ENCODE peak calls at places on chromosomes 7 and 10, in five cellular contexts. One of them, this sample, is unnamed.
A peak's percentile ranks its signal among the peaks of the same experiment; 100 is the strongest.

GRCh38 chr7:129499915-129500463 is 2.3 kb upstream of the SMKR1 start:
- DNase-seq in HepG2: no peak
- DNase-seq in GM12878: peak; percentile 26
- DNase-seq in K562: no peak
- DNase-seq in A549: no peak
- DNase-seq in this sample: no peak

GRCh38 chr10:46520941-46521340 is 35.5 kb downstream of the GPRIN2 start:
- DNase-seq in GM12878: no peak
- DNase-seq in HepG2: no peak
- DNase-seq in K562: no peak
- DNase-seq in A549: no peak
- DNase-seq in this sample: no peak

GRCh38 chr10:128631801-128632241 is 505.6 kb upstream of the MKI67 start:
- DNase-seq in HepG2: peak; percentile 21
- DNase-seq in GM12878: no peak
- DNase-seq in K562: no peak
- DNase-seq in A549: no peak
- DNase-seq in this sample: peak; percentile 30

GRCh38 chr7:8388257-8388625 is 45.2 kb upstream of the NXPH1 start:
- DNase-seq in GM12878: no peak
- DNase-seq in A549: no peak
- DNase-seq in HepG2: no peak
- DNase-seq in K562: no peak
- DNase-seq in this sample: no peak

GRCh38 chr7:47572939-47573757 is 8.8 kb downstream of the TNS3 start:
- DNase-seq in GM12878: no peak
- DNase-seq in A549: no peak
- DNase-seq in HepG2: peak; percentile 45
- DNase-seq in K562: no peak
- DNase-seq in this sample: no peak

GRCh38 chr7:124443762-124444161 is 321.8 kb downstream of the GPR37 start:
- DNase-seq in HepG2: no peak
- DNase-seq in K562: no peak
- DNase-seq in GM12878: no peak
- DNase-seq in A549: no peak
- DNase-seq in this sample: no peak

GRCh38 chr10:69961864-69962745 is 90.5 kb upstream of the MACROH2A2 start:
- DNase-seq in HepG2: no peak
- DNase-seq in GM12878: no peak
- DNase-seq in A549: no peak
- DNase-seq in K562: no peak
- DNase-seq in this sample: no peak

GRCh38 chr10:130799532-130799931 is 512.0 kb downstream of the TCERG1L start:
- DNase-seq in K562: no peak
- DNase-seq in GM12878: no peak
- DNase-seq in HepG2: no peak
- DNase-seq in A549: no peak
- DNase-seq in this sample: peak; percentile 81

GRCh38 chr7:83514977-83515376 is 134.0 kb downstream of the SEMA3E start:
- DNase-seq in HepG2: no peak
- DNase-seq in A549: no peak
- DNase-seq in K562: no peak
- DNase-seq in GM12878: no peak
- DNase-seq in this sample: no peak

GRCh38 chr7:114150704-114151103 is 231.9 kb upstream of the PPP1R3A start:
- DNase-seq in GM12878: no peak
- DNase-seq in HepG2: no peak
- DNase-seq in K562: no peak
- DNase-seq in A549: no peak
- DNase-seq in this sample: no peak

GRCh38 chr7:139937685-139938084 is 108.6 kb downstream of the TBXAS1 start:
- DNase-seq in K562: no peak
- DNase-seq in GM12878: no peak
- DNase-seq in A549: no peak
- DNase-seq in HepG2: no peak
- DNase-seq in this sample: peak; percentile 83

GRCh38 chr7:130270947-130271790 is 4.5 kb downstream of the CPA2 start:
- DNase-seq in HepG2: no peak
- DNase-seq in K562: peak; percentile 46
- DNase-seq in A549: no peak
- DNase-seq in GM12878: no peak
- DNase-seq in this sample: peak; percentile 19

GRCh38 chr7:75920431-75921161 is 5.6 kb downstream of the POR start:
- DNase-seq in GM12878: no peak
- DNase-seq in A549: no peak
- DNase-seq in K562: peak; percentile 46
- DNase-seq in HepG2: peak; percentile 99
- DNase-seq in this sample: no peak

GRCh38 chr7:79298145-79298760 is 155.2 kb downstream of the MAGI2 start:
- DNase-seq in GM12878: no peak
- DNase-seq in HepG2: peak; percentile 25
- DNase-seq in A549: peak; percentile 34
- DNase-seq in K562: no peak
- DNase-seq in this sample: peak; percentile 62

GRCh38 chr7:102426268-102427031 is 6.9 kb upstream of the ORAI2 start:
- DNase-seq in GM12878: peak; percentile 89
- DNase-seq in K562: no peak
- DNase-seq in A549: no peak
- DNase-seq in HepG2: no peak
- DNase-seq in this sample: no peak

GRCh38 chr10:19966751-19967150 is 150.5 kb downstream of the PLXDC2 start:
- DNase-seq in A549: no peak
- DNase-seq in GM12878: no peak
- DNase-seq in HepG2: no peak
- DNase-seq in K562: no peak
- DNase-seq in this sample: no peak

GRCh38 chr7:41882271-41882670 is 179.4 kb upstream of the INHBA start:
- DNase-seq in K562: no peak
- DNase-seq in A549: no peak
- DNase-seq in GM12878: no peak
- DNase-seq in HepG2: no peak
- DNase-seq in this sample: peak; percentile 54

GRCh38 chr7:39453743-39454355 is 112.4 kb upstream of the YAE1 start:
- DNase-seq in A549: peak; percentile 25
- DNase-seq in GM12878: peak; percentile 23
- DNase-seq in K562: peak; percentile 51
- DNase-seq in HepG2: peak; percentile 44
- DNase-seq in this sample: peak; percentile 79

GRCh38 chr10:91313761-91314520 is 93.5 kb downstream of the PCGF5 start:
- DNase-seq in A549: no peak
- DNase-seq in GM12878: no peak
- DNase-seq in HepG2: no peak
- DNase-seq in K562: no peak
- DNase-seq in this sample: no peak

GRCh38 chr7:102244601-102245000 is 42.1 kb upstream of the SH2B2 start:
- DNase-seq in GM12878: no peak
- DNase-seq in K562: no peak
- DNase-seq in HepG2: no peak
- DNase-seq in A549: no peak
- DNase-seq in this sample: no peak

GRCh38 chr7:136002802-136003201 is 25.6 kb upstream of the MTPN start:
- DNase-seq in A549: no peak
- DNase-seq in GM12878: no peak
- DNase-seq in K562: no peak
- DNase-seq in HepG2: no peak
- DNase-seq in this sample: no peak

GRCh38 chr7:63114371-63114985 is 884.2 kb upstream of the ZNF722 start:
- DNase-seq in HepG2: no peak
- DNase-seq in GM12878: no peak
- DNase-seq in A549: no peak
- DNase-seq in K562: no peak
- DNase-seq in this sample: no peak

GRCh38 chr10:43308986-43309385 is 42.1 kb upstream of the RASGEF1A start:
- DNase-seq in A549: no peak
- DNase-seq in HepG2: peak; percentile 4
- DNase-seq in K562: no peak
- DNase-seq in GM12878: no peak
- DNase-seq in this sample: no peak

GRCh38 chr7:123787227-123788007 is 38.6 kb upstream of the WASL start:
- DNase-seq in HepG2: no peak
- DNase-seq in K562: no peak
- DNase-seq in A549: no peak
- DNase-seq in GM12878: no peak
- DNase-seq in this sample: peak; percentile 17

GRCh38 chr7:50221028-50221427 is 83.5 kb upstream of the IKZF1 start:
- DNase-seq in K562: no peak
- DNase-seq in GM12878: no peak
- DNase-seq in HepG2: no peak
- DNase-seq in A549: no peak
- DNase-seq in this sample: peak; percentile 87

GRCh38 chr7:150408393-150409299 is 29.5 kb downstream of the ZNF775 start:
- DNase-seq in HepG2: no peak
- DNase-seq in GM12878: no peak
- DNase-seq in K562: no peak
- DNase-seq in A549: no peak
- DNase-seq in this sample: no peak

GRCh38 chr7:3558410-3558809 is 257.4 kb downstream of the SDK1 start:
- DNase-seq in GM12878: no peak
- DNase-seq in A549: no peak
- DNase-seq in K562: no peak
- DNase-seq in HepG2: no peak
- DNase-seq in this sample: no peak

GRCh38 chr7:101598422-101598957 is 30.6 kb downstream of the MYL10 start:
- DNase-seq in K562: no peak
- DNase-seq in HepG2: peak; percentile 89
- DNase-seq in GM12878: no peak
- DNase-seq in A549: no peak
- DNase-seq in this sample: no peak

GRCh38 chr7:3239291-3239691 is 61.8 kb upstream of the SDK1 start:
- DNase-seq in HepG2: no peak
- DNase-seq in GM12878: no peak
- DNase-seq in K562: no peak
- DNase-seq in A549: no peak
- DNase-seq in this sample: no peak

GRCh38 chr10:58217612-58218011 is 50.1 kb downstream of the IPMK start:
- DNase-seq in K562: no peak
- DNase-seq in GM12878: no peak
- DNase-seq in HepG2: no peak
- DNase-seq in A549: no peak
- DNase-seq in this sample: no peak

GRCh38 chr10:59173414-59173813 is 3.0 kb upstream of the PHYHIPL start:
- DNase-seq in K562: no peak
- DNase-seq in HepG2: no peak
- DNase-seq in GM12878: no peak
- DNase-seq in A549: no peak
- DNase-seq in this sample: no peak

GRCh38 chr10:96598841-96599240 is 12.0 kb upstream of the TM9SF3 start:
- DNase-seq in A549: no peak
- DNase-seq in HepG2: no peak
- DNase-seq in GM12878: no peak
- DNase-seq in K562: no peak
- DNase-seq in this sample: no peak

GRCh38 chr7:4845740-4846142 is 16.1 kb downstream of the PAPOLB start:
- DNase-seq in A549: no peak
- DNase-seq in HepG2: no peak
- DNase-seq in GM12878: no peak
- DNase-seq in K562: peak; percentile 69
- DNase-seq in this sample: peak; percentile 87

GRCh38 chr10:75841266-75841665 is 409.8 kb downstream of the LRMDA start:
- DNase-seq in A549: no peak
- DNase-seq in HepG2: no peak
- DNase-seq in GM12878: no peak
- DNase-seq in K562: no peak
- DNase-seq in this sample: no peak

GRCh38 chr7:41880107-41880506 is 177.2 kb upstream of the INHBA start:
- DNase-seq in GM12878: no peak
- DNase-seq in K562: no peak
- DNase-seq in HepG2: no peak
- DNase-seq in A549: no peak
- DNase-seq in this sample: no peak

GRCh38 chr10:28179490-28180099 is 123.3 kb downstream of the MPP7 start:
- DNase-seq in K562: peak; percentile 42
- DNase-seq in A549: peak; percentile 20
- DNase-seq in GM12878: no peak
- DNase-seq in HepG2: peak; percentile 46
- DNase-seq in this sample: peak; percentile 55

GRCh38 chr7:128022631-128023532 is 8.4 kb downstream of the LRRC4 start:
- DNase-seq in GM12878: no peak
- DNase-seq in A549: no peak
- DNase-seq in HepG2: no peak
- DNase-seq in K562: no peak
- DNase-seq in this sample: peak; percentile 25

GRCh38 chr10:33006342-33006887 is 48.4 kb upstream of the ITGB1 start:
- DNase-seq in GM12878: no peak
- DNase-seq in K562: no peak
- DNase-seq in A549: no peak
- DNase-seq in HepG2: no peak
- DNase-seq in this sample: no peak
- TF ChIP-seq MAX in GM12878: no peak
- TF ChIP-seq MAX in K562: no peak
- TF ChIP-seq MAX in A549: no peak
- TF ChIP-seq MAX in HepG2: no peak
- TF ChIP-seq MAX in this sample: no peak

GRCh38 chr7:105819559-105819958 is 56.8 kb downstream of the ATXN7L1 start:
- DNase-seq in HepG2: no peak
- DNase-seq in A549: no peak
- DNase-seq in GM12878: no peak
- DNase-seq in K562: no peak
- DNase-seq in this sample: no peak
- TF ChIP-seq CTCF in HepG2: no peak
- TF ChIP-seq CTCF in A549: no peak
- TF ChIP-seq CTCF in GM12878: no peak
- TF ChIP-seq CTCF in K562: no peak
- TF ChIP-seq CTCF in this sample: no peak

GRCh38 chr7:21414795-21415393 is 13.0 kb upstream of the SP4 start:
- DNase-seq in A549: no peak
- DNase-seq in HepG2: no peak
- DNase-seq in K562: no peak
- DNase-seq in GM12878: no peak
- DNase-seq in this sample: no peak
- TF ChIP-seq MYC in A549: no peak
- TF ChIP-seq MYC in HepG2: no peak
- TF ChIP-seq MYC in K562: no peak
- TF ChIP-seq MYC in GM12878: no peak
- TF ChIP-seq MYC in this sample: no peak

GRCh38 chr10:95312264-95312663 is 21.5 kb upstream of the PDLIM1 start:
- DNase-seq in GM12878: no peak
- DNase-seq in HepG2: no peak
- DNase-seq in A549: no peak
- DNase-seq in K562: no peak
- DNase-seq in this sample: no peak
- TF ChIP-seq MAX in GM12878: no peak
- TF ChIP-seq MAX in HepG2: no peak
- TF ChIP-seq MAX in A549: no peak
- TF ChIP-seq MAX in K562: no peak
- TF ChIP-seq MAX in this sample: no peak

GRCh38 chr10:15084502-15084922 is 4.1 kb downstream of the ACBD7 start:
- DNase-seq in K562: peak; percentile 47
- DNase-seq in HepG2: peak; percentile 98
- DNase-seq in A549: peak; percentile 66
- DNase-seq in GM12878: no peak
- DNase-seq in this sample: no peak

GRCh38 chr10:15088428-15089261 is at the start of gene ACBD7:
- DNase-seq in A549: peak; percentile 95
- DNase-seq in GM12878: no peak
- DNase-seq in K562: peak; percentile 96
- DNase-seq in HepG2: peak; percentile 60
- DNase-seq in this sample: peak; percentile 87

GRCh38 chr10:15083674-15084501 is 4.7 kb downstream of the ACBD7 start:
- DNase-seq in A549: no peak
- DNase-seq in K562: no peak
- DNase-seq in HepG2: no peak
- DNase-seq in GM12878: no peak
- DNase-seq in this sample: no peak
- TF ChIP-seq CTCF in A549: no peak
- TF ChIP-seq CTCF in K562: no peak
- TF ChIP-seq CTCF in HepG2: no peak
- TF ChIP-seq CTCF in GM12878: no peak
- TF ChIP-seq CTCF in this sample: no peak